ENCODE peak calls at places on chromosomes 2 and 18, in six cellular contexts. R is H9, W is IMR-90, V is mesendoderm, H is neuronal stem cell, D is H1. B is an unnamed sample.
A peak's percentile ranks its signal among the peaks of the same experiment; 100 is the strongest.

GRCh38 chr2:210617732-210618330 is 61.4 kb downstream of the CPS1 start:
- DNase-seq in R (no peak), H (peak; percentile 23), D (no peak), W (peak; percentile 49), V (peak; percentile 64), B (peak; percentile 55)

GRCh38 chr2:227545990-227546389 is 52.7 kb upstream of the SCYGR2 start:
- DNase-seq in R (peak; percentile 45), H (no peak), D (no peak), W (no peak), V (peak; percentile 39), B (no peak)

GRCh38 chr2:61959381-61960293 is 54.2 kb downstream of the COMMD1 start:
- DNase-seq in W (no peak), V (no peak), D (no peak), H (no peak), R (no peak), B (no peak)

GRCh38 chr2:131488306-131489205 is 3.6 kb downstream of the MZT2A start:
- DNase-seq in V (no peak), W (no peak), D (no peak), H (no peak), R (no peak), B (no peak)

GRCh38 chr2:40625849-40626248 is 174.0 kb upstream of the SLC8A1 start:
- DNase-seq in R (no peak), V (no peak), D (no peak), H (no peak), W (peak; percentile 90), B (peak; percentile 57)

GRCh38 chr18:74265546-74266098 is 26.1 kb downstream of the CYB5A start:
- DNase-seq in V (no peak), R (no peak), W (no peak), D (no peak), H (no peak), B (no peak)

GRCh38 chr2:27735263-27735904 is 36.1 kb upstream of the MRPL33 start:
- DNase-seq in W (peak; percentile 54), R (peak; percentile 82), D (peak; percentile 47), V (peak; percentile 73), H (no peak), B (peak; percentile 54)

GRCh38 chr2:241892299-241893137 is 23.0 kb downstream of the RTP5 start:
- DNase-seq in D (no peak), H (no peak), W (no peak), R (no peak), V (peak; percentile 16), B (peak; percentile 22)

GRCh38 chr2:101809656-101810055 is 112.1 kb downstream of the MAP4K4 start:
- DNase-seq in D (no peak), W (peak; percentile 77), V (no peak), R (no peak), H (no peak), B (no peak)

GRCh38 chr2:101812226-101812625 is 114.7 kb downstream of the MAP4K4 start:
- DNase-seq in H (no peak), R (no peak), V (no peak), W (no peak), D (no peak), B (no peak)

GRCh38 chr2:101814752-101815151 is 117.2 kb downstream of the MAP4K4 start:
- DNase-seq in W (no peak), H (no peak), D (no peak), R (no peak), V (no peak), B (no peak)

GRCh38 chr2:101808006-101808562 is 110.6 kb downstream of the MAP4K4 start:
- DNase-seq in R (no peak), V (peak; percentile 58), D (no peak), H (no peak), W (no peak), B (no peak)

DNA sequence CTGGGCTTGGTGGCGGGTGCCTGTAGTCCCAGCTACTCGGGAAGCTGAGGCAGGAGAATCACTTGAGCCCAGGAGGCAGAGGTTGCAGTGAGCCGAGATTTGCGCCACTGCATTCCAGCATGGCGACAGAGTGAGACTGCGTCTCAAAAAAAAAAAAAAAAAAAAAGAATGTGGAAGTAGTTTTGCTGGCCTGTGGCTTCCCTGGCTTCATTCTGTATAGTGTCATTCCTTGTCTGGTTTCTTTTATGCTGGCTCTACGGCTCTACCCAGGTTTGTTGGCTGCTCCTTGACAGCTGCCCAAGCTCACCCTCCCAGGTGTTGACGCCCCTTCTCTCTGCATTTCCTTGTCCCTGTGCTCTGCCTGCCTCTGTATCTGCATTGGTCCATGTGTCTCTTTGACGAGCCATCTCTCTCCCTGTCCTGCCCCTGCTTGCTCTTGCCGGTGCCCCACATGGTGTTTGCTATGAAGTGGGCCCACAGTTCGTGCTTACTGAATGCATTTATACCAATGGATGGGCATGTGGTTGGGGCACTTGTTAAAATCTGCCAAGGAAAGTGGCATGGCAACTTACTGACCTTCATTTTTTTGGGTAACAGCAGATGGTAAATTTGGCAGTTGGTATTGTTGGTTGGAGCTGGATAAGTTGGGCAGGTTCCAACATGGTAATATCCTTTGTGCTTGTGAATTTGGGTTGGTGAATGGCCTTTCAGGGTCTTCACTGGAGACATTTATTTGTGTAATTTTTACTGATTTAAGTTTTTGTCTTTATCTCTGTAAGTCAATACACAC is 113.9 kb downstream of the MAP4K4 start:
- DNase-seq in D (no peak), W (no peak), R (no peak), V (no peak), H (no peak), B (no peak)
- H2BK5ac ChIP-seq in D (no peak overlapping the region), W (no peak overlapping the region), R (no peak overlapping the region), V (no peak overlapping the region), H (no peak overlapping the region), B (no peak overlapping the region)

GRCh38 chr18:78622251-78622953 is 357.2 kb upstream of the SALL3 start:
- DNase-seq in R (no peak), H (no peak), V (no peak), D (no peak), W (no peak), B (no peak)

GRCh38 chr18:78620326-78620725 is 359.3 kb upstream of the SALL3 start:
- DNase-seq in W (no peak), H (no peak), V (no peak), R (no peak), D (no peak), B (no peak)

GRCh38 chr18:78619854-78620253 is 359.8 kb upstream of the SALL3 start:
- DNase-seq in H (no peak), W (no peak), D (no peak), V (peak; percentile 88), R (peak; percentile 36), B (no peak)

GRCh38 chr18:78621141-78621540 is 358.5 kb upstream of the SALL3 start:
- DNase-seq in V (no peak), H (no peak), W (no peak), D (no peak), R (no peak), B (no peak)

GRCh38 chr18:78618726-78619125 is 360.9 kb upstream of the SALL3 start:
- DNase-seq in H (no peak), D (no peak), V (no peak), W (no peak), R (no peak), B (no peak)
- H2BK15ac ChIP-seq in H (peak overlapping the region; percentile 13), D (no peak overlapping the region), V (no peak overlapping the region), W (no peak overlapping the region), R (no peak overlapping the region), B (no peak overlapping the region)

DNA sequence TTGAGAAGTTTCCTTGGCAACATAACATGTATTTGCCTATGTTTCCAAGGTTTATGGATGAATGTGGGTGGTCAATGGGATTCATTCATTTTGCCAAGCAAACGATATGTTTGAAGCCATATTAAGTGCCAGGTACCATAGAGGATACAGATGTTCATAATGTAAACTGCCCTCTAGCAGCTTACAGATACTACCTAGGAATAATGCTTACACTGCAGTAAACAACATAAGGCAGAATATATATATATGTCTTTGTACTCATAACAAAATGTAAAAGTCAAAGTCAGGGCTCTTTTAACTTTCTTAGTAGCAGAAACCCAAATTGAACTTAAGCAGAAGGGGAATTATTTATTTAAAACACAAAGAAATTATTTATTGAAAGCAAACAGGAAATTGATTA is 171.6 kb upstream of the TNP1 start:
- DNase-seq in V (no peak), H (no peak), R (no peak), D (no peak), W (no peak), B (no peak)
- H2AK5ac ChIP-seq in V (no peak overlapping the region), H (no peak overlapping the region), R (no peak overlapping the region), D (no peak overlapping the region), W (no peak overlapping the region), B (no peak overlapping the region)

GRCh38 chr18:67586101-67586500 is 69.6 kb upstream of the DSEL start:
- DNase-seq in R (no peak), H (no peak), D (no peak), V (peak; percentile 89), W (no peak), B (no peak)
- H2BK5ac ChIP-seq in R (no peak overlapping the region), H (no peak overlapping the region), D (no peak overlapping the region), V (no peak overlapping the region), W (no peak overlapping the region), B (no peak overlapping the region)

GRCh38 chr2:196165016-196165415 is 6.4 kb downstream of the STK17B start:
- DNase-seq in W (no peak), D (no peak), V (no peak), H (no peak), R (no peak), B (no peak)

GRCh38 chr2:196163285-196163684 is 8.1 kb downstream of the STK17B start:
- DNase-seq in H (no peak), V (no peak), D (no peak), W (no peak), R (no peak), B (no peak)

GRCh38 chr2:196160966-196161365 is 10.4 kb downstream of the STK17B start:
- DNase-seq in D (no peak), H (no peak), W (no peak), R (no peak), V (no peak), B (no peak)

GRCh38 chr2:196160101-196160500 is 11.3 kb downstream of the STK17B start:
- DNase-seq in H (no peak), V (peak; percentile 85), R (peak; percentile 36), W (peak; percentile 92), D (no peak), B (peak; percentile 88)

DNA sequence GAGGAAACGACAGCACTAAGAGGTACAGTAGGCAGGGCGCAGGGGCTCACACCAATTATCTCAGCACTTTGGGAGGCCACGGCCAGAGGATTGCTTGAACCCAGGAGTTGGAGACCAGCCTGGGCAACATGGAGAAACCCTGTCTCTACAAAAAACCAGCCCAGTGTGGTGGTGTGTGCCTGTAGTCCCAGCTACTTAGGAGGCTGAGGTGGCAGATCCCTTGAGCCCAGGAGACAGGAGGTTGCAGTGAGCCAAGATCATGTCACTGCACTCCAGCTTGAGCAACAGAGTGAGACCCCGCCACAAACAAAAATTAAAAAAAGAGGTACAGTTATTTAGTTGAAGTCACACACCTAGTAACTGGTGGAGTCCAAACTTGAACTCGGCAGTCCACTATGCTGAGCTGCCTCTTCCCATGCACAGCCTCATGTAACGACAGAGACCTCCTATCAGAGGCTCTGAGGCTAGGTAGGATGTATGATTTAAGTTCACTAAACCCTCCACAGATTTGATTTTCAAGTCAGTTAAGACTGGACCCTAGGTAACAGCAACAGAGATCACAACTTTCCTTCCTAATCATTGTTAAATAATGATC is 8.7 kb downstream of the STK17B start:
- DNase-seq in V (no peak), W (no peak), H (no peak), D (no peak), R (no peak), B (no peak)
- H2BK15ac ChIP-seq in V (no peak overlapping the region), W (no peak overlapping the region), H (no peak overlapping the region), D (no peak overlapping the region), R (no peak overlapping the region), B (no peak overlapping the region)

GRCh38 chr18:7516505-7517117 is 50.5 kb upstream of the PTPRM start:
- DNase-seq in D (no peak), W (no peak), R (no peak), H (no peak), V (no peak), B (no peak)
- H2AK5ac ChIP-seq in D (no peak overlapping the region), W (no peak overlapping the region), R (no peak overlapping the region), H (no peak overlapping the region), V (peak overlapping the region; percentile 25), B (no peak overlapping the region)

GRCh38 chr2:176484838-176485237 is 215.6 kb downstream of the MTX2 start:
- DNase-seq in D (no peak), R (no peak), V (no peak), W (no peak), H (no peak), B (no peak)
- H2BK5ac ChIP-seq in D (no peak overlapping the region), R (no peak overlapping the region), V (no peak overlapping the region), W (no peak overlapping the region), H (no peak overlapping the region), B (no peak overlapping the region)